ENCODE peak calls at places on chromosomes 3 and 15, in six cellular contexts. Z is GM18507, I is left ventricle myocardium inferior, A is frontal cortex, M is brain microvascular endothelial cell, X is nephron progenitor cell. K is an unnamed sample.

GRCh38 chr3:71276531-71276930 is 307.0 kb downstream of the FOXP1 start:
- DNase-seq in I (no peak), Z (no peak), M (no peak), A (no peak), X (no peak), K (no peak)

GRCh38 chr3:151226088-151226563 is 23.1 kb upstream of the GPR171 start:
- DNase-seq in A (no peak), I (no peak), X (no peak), M (peak), Z (no peak), K (no peak)

GRCh38 chr3:72171946-72172345 is 387.0 kb upstream of the PROK2 start:
- DNase-seq in I (peak), M (no peak), Z (no peak), X (no peak), A (no peak), K (peak)

GRCh38 chr3:105232536-105232935 is 134.2 kb upstream of the ALCAM start:
- DNase-seq in M (no peak), Z (no peak), I (no peak), X (no peak), A (no peak), K (no peak)

GRCh38 chr15:72890043-72890442 is 106.5 kb upstream of the ADPGK start:
- DNase-seq in Z (no peak), A (no peak), M (no peak), X (no peak), I (no peak), K (no peak)

GRCh38 chr3:170038434-170039110 is 777 bp downstream of the GPR160 start:
- DNase-seq in A (no peak), I (no peak), Z (no peak), X (peak), M (no peak), K (no peak)

GRCh38 chr3:33273628-33274027 is 3.6 kb upstream of the FBXL2 start:
- DNase-seq in I (no peak), A (no peak), X (no peak), M (no peak), Z (no peak), K (no peak)

GRCh38 chr15:51251591-51251990 is 86.8 kb downstream of the CYP19A1 start:
- DNase-seq in I (no peak), X (no peak), Z (no peak), A (no peak), M (no peak), K (no peak)

GRCh38 chr15:96042734-96043224 is 287.7 kb upstream of the NR2F2 start:
- DNase-seq in M (no peak), X (no peak), Z (no peak), A (no peak), I (no peak), K (no peak)

GRCh38 chr3:193894121-193894863 is 241.7 kb upstream of the HES1 start:
- DNase-seq in I (peak), A (no peak), M (no peak), Z (no peak), X (no peak), K (no peak)

GRCh38 chr3:137647179-137647578 is 116.9 kb upstream of the SOX14 start:
- DNase-seq in A (no peak), Z (no peak), I (no peak), X (no peak), M (no peak), K (no peak)

GRCh38 chr3:183027276-183027675 is 46.9 kb upstream of the DCUN1D1 start:
- DNase-seq in X (no peak), Z (no peak), I (no peak), A (no peak), M (no peak), K (no peak)

GRCh38 chr3:196988241-196989029 is 19.8 kb upstream of the PIGZ start:
- DNase-seq in I (peak), M (no peak), Z (no peak), A (no peak), X (no peak), K (no peak)